ENCODE peak calls at places on chromosome 1, in ten cellular contexts. H is HCT116, M is sigmoid colon, D is ovary, U is uterus, Y is IMR-90, Q is stomach, Z is A549, B is body of pancreas, L is HepG2. R is an unnamed sample.

GRCh38 chr1:200015811-200016210 is 11.7 kb upstream of the NR5A2 start:
- DNase-seq in M (no peak), D (no peak), B (no peak), Q (no peak), L (no peak), Z (no peak), Y (no peak), H (no peak), U (no peak), R (no peak)

GRCh38 chr1:184838374-184838995 is 83.8 kb upstream of the EDEM3 start:
- DNase-seq in L (no peak), H (no peak), B (peak), U (peak), Y (peak), D (peak), Q (peak), M (peak), Z (peak), R (no peak)

GRCh38 chr1:201282931-201283829 is at the start of gene PKP1:
- DNase-seq in Q (peak), D (no peak), L (no peak), B (peak), U (no peak), Y (peak), M (peak), Z (no peak), H (no peak), R (no peak)

GRCh38 chr1:34696230-34696629 is 58.6 kb upstream of the GJB5 start:
- DNase-seq in B (no peak), H (peak), U (no peak), M (no peak), L (no peak), Z (peak), Q (no peak), D (no peak), Y (no peak), R (no peak)

GRCh38 chr1:5574641-5575040 is 417.6 kb downstream of the NPHP4 start:
- DNase-seq in M (no peak), Q (peak), Z (no peak), H (no peak), U (no peak), L (no peak), Y (no peak), D (no peak), B (no peak), R (no peak)

GRCh38 chr1:205328476-205328875 is 6.9 kb upstream of the NUAK2 start:
- DNase-seq in Y (no peak), H (no peak), L (no peak), B (no peak), Q (no peak), M (no peak), U (no peak), Z (no peak), D (no peak), R (no peak)

GRCh38 chr1:154862927-154863701 is 7.0 kb downstream of the KCNN3 start:
- DNase-seq in B (peak), H (no peak), M (no peak), L (no peak), Q (no peak), Z (no peak), D (no peak), U (no peak), Y (no peak), R (no peak)

GRCh38 chr1:193753038-193753756 is 566.8 kb upstream of the B3GALT2 start:
- DNase-seq in H (no peak), M (no peak), L (no peak), B (no peak), Y (no peak), Q (no peak), D (no peak), U (no peak), Z (no peak), R (no peak)

GRCh38 chr1:230752407-230752806 is 5.2 kb downstream of the CAPN9 start:
- DNase-seq in Z (no peak), B (peak), Q (peak), L (no peak), Y (no peak), U (no peak), M (no peak), D (no peak), H (no peak), R (no peak)

GRCh38 chr1:203612932-203613682 is 13.5 kb upstream of the ATP2B4 start:
- DNase-seq in M (no peak), U (no peak), L (no peak), H (no peak), Q (no peak), D (no peak), Y (peak), B (no peak), Z (no peak), R (no peak)

GRCh38 chr1:10726355-10726754 is 70.1 kb downstream of the CASZ1 start:
- DNase-seq in U (no peak), Z (no peak), M (peak), H (no peak), Q (peak), L (no peak), B (peak), Y (no peak), D (no peak), R (peak)

GRCh38 chr1:69613414-69613813 is 45.7 kb downstream of the LRRC7 start:
- DNase-seq in Z (no peak), Y (no peak), D (no peak), M (no peak), B (no peak), U (no peak), H (no peak), Q (no peak), L (no peak), R (no peak)

GRCh38 chr1:160171352-160171751 is 19.0 kb upstream of the CASQ1 start:
- DNase-seq in H (no peak), Y (peak), L (no peak), D (no peak), M (peak), Z (no peak), B (no peak), Q (no peak), U (no peak), R (no peak)

GRCh38 chr1:67053785-67054759 is at the start of gene SLC35D1:
- DNase-seq in Y (peak), M (peak), U (peak), H (peak), B (peak), L (peak), Q (peak), Z (peak), D (peak), R (peak)
- TF ChIP-seq POLR2A in Y (peak), M (peak), U (peak), H (peak), B (peak), L (peak), Q (no peak), Z (peak), D (no peak), R (peak)

GRCh38 chr1:112852934-112853333 is 103.1 kb downstream of the SLC16A1 start:
- DNase-seq in U (no peak), Q (no peak), Z (no peak), B (no peak), M (no peak), L (no peak), D (no peak), Y (no peak), H (no peak), R (no peak)

GRCh38 chr1:112852276-112852675 is 103.7 kb downstream of the SLC16A1 start:
- DNase-seq in M (no peak), Y (no peak), U (no peak), B (no peak), D (no peak), L (no peak), H (no peak), Z (no peak), Q (no peak), R (no peak)

GRCh38 chr1:112855152-112855836 is 100.7 kb downstream of the SLC16A1 start:
- DNase-seq in L (no peak), H (no peak), D (no peak), B (no peak), Y (no peak), U (no peak), Z (no peak), Q (no peak), M (no peak), R (no peak)

GRCh38 chr1:112849967-112850641 is 105.9 kb downstream of the SLC16A1 start:
- DNase-seq in M (peak), B (no peak), L (no peak), Q (no peak), H (no peak), D (no peak), Y (no peak), Z (no peak), U (no peak), R (no peak)

GRCh38 chr1:112849425-112849966 is 106.5 kb downstream of the SLC16A1 start:
- DNase-seq in D (no peak), B (no peak), Z (peak), Q (no peak), U (no peak), L (no peak), M (peak), H (no peak), Y (peak), R (peak)
- H3K4me3 ChIP-seq in D (peak), B (peak), Z (peak), Q (peak), U (peak), L (peak), M (peak), H (no peak), Y (peak), R (peak)

DNA sequence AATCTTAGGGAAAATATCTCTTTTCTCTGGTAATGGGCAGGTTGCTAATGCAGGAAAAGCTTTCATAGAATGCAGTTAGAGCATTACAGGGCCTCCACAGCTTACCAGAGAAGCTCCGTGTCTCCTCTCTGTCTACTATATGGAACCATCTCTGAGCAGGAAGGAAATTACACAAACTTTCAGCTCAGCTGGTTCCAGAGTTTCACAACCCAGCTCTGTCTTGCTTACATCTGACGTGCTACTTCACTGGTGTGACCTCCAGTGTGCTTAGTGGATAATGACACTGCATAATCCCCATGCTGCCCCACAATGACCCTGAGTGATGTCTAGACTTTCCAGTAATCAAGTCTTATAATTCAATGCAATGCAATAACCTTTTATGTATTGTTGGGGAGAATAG is 4.3 kb upstream of the FGGY start:
- DNase-seq in D (no peak), M (peak), H (no peak), L (peak), Q (peak), B (peak), Y (peak), Z (peak), U (peak), R (no peak)
- TF ChIP-seq POLR2A in D (no peak), M (no peak), H (no peak), L (no peak), Q (no peak), B (no peak), Y (no peak), Z (no peak), U (no peak), R (no peak)

DNA sequence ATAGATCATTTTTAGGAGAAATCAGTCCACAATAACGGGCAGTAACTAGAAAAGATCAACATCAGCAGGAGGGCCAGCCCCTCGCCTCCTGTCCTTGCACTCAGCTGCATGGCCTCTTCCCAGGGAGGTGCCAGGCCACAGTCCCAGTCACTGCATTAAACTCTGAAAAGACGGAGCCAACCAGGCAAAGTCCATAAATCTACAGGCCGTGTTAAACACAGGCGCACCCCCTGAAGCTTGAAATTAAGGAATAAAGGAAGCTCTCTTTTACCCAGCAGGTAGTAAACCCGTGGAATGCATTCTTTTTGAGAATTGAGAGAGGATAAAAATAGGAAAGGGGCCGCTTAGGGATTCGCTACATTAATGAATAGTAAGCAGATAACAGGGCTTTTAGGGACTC is 18.4 kb downstream of the H6PD start:
- DNase-seq in Q (no peak), B (no peak), D (no peak), H (no peak), Y (no peak), Z (no peak), L (no peak), M (no peak), U (no peak), R (no peak)
- H3K4me3 ChIP-seq in Q (no peak), B (no peak), D (no peak), H (no peak), Y (no peak), Z (no peak), L (no peak), M (no peak), U (no peak), R (no peak)